ENCODE peak calls at places on chromosomes 12 and 14, in eight cellular contexts. N is substantia nigra; Z is psoas muscle; E is lower lobe of right lung; Q is PC-3; J is fibroblast of lung; O is CD4-positive, alpha-beta T cell; K is cardiac muscle cell. G is an unnamed sample.

GRCh38 chr12:19704966-19705365 is 265.7 kb downstream of the AEBP2 start:
- DNase-seq in N (no peak), Z (no peak), E (no peak), Q (no peak), J (peak; percentile 67), O (no peak), K (no peak), G (no peak)

GRCh38 chr14:102181187-102181586 is 41.5 kb downstream of the WDR20 start:
- DNase-seq in N (no peak), Z (no peak), E (no peak), Q (no peak), J (no peak), O (no peak), K (no peak), G (no peak)

GRCh38 chr14:102008891-102009290 is 44.5 kb downstream of the DYNC1H1 start:
- DNase-seq in N (no peak), Z (no peak), E (no peak), Q (no peak), J (no peak), O (no peak), K (no peak), G (no peak)

GRCh38 chr14:75294649-75295033 is 16.0 kb downstream of the FOS start:
- DNase-seq in N (peak; percentile 59), Z (no peak), E (no peak), Q (no peak), J (no peak), O (no peak), K (no peak), G (no peak)

GRCh38 chr12:116347265-116347664 is 69.8 kb upstream of the MED13L start:
- DNase-seq in N (no peak), Z (no peak), E (no peak), Q (no peak), J (no peak), O (no peak), K (no peak), G (no peak)

GRCh38 chr12:24560867-24561266 is 388.0 kb downstream of the BCAT1 start:
- DNase-seq in N (no peak), Z (no peak), E (no peak), Q (no peak), J (no peak), O (no peak), K (no peak), G (no peak)

GRCh38 chr12:643478-644292 is 19.6 kb downstream of the NINJ2 start:
- DNase-seq in N (no peak), Z (peak; percentile 52), E (peak; percentile 64), Q (no peak), J (no peak), O (no peak), K (peak; percentile 16), G (no peak)

GRCh38 chr12:1277905-1278304 is 286.9 kb downstream of the ERC1 start:
- DNase-seq in N (no peak), Z (no peak), E (no peak), Q (no peak), J (no peak), O (no peak), K (no peak), G (peak; percentile 9)

GRCh38 chr12:51868821-51869489 is 18.9 kb upstream of the ANKRD33 start:
- DNase-seq in N (peak; percentile 85), Z (no peak), E (no peak), Q (no peak), J (no peak), O (no peak), K (peak; percentile 33), G (no peak)

GRCh38 chr12:3655331-3655900 is 97.5 kb downstream of the CRACR2A start:
- DNase-seq in N (peak; percentile 33), Z (no peak), E (no peak), Q (peak; percentile 42), J (no peak), O (no peak), K (peak; percentile 25), G (no peak)

GRCh38 chr12:93743999-93744689 is 67.0 kb downstream of the CRADD start:
- DNase-seq in N (no peak), Z (no peak), E (no peak), Q (no peak), J (no peak), O (no peak), K (no peak), G (no peak)

GRCh38 chr12:96061864-96062453 is 26.6 kb upstream of the LTA4H start:
- DNase-seq in N (peak; percentile 54), Z (peak; percentile 66), E (peak; percentile 69), Q (peak; percentile 89), J (peak; percentile 73), O (peak; percentile 68), K (peak; percentile 91), G (peak; percentile 36)

GRCh38 chr12:123942911-123943648 is 29.6 kb downstream of the CCDC92 start:
- DNase-seq in N (no peak), Z (no peak), E (no peak), Q (no peak), J (peak; percentile 66), O (no peak), K (peak; percentile 77), G (no peak)
- H3K27ac ChIP-seq in N (no peak overlapping the region), Z (no peak overlapping the region), E (no peak overlapping the region), Q (peak overlapping the region; percentile 69), J (no peak overlapping the region), O (no peak overlapping the region), K (no peak overlapping the region), G (peak overlapping the region; percentile 54)

GRCh38 chr14:97002454-97002853 is 205.3 kb downstream of the VRK1 start:
- DNase-seq in N (no peak), Z (no peak), E (no peak), Q (no peak), J (no peak), O (no peak), K (no peak), G (no peak)

GRCh38 chr14:96999654-97000155 is 202.5 kb downstream of the VRK1 start:
- DNase-seq in N (no peak), Z (no peak), E (no peak), Q (no peak), J (no peak), O (no peak), K (no peak), G (no peak)

GRCh38 chr14:96997996-96998395 is 200.8 kb downstream of the VRK1 start:
- DNase-seq in N (no peak), Z (no peak), E (no peak), Q (no peak), J (no peak), O (no peak), K (no peak), G (no peak)

GRCh38 chr14:96994999-96995398 is 197.8 kb downstream of the VRK1 start:
- DNase-seq in N (no peak), Z (no peak), E (no peak), Q (no peak), J (no peak), O (no peak), K (no peak), G (no peak)

DNA sequence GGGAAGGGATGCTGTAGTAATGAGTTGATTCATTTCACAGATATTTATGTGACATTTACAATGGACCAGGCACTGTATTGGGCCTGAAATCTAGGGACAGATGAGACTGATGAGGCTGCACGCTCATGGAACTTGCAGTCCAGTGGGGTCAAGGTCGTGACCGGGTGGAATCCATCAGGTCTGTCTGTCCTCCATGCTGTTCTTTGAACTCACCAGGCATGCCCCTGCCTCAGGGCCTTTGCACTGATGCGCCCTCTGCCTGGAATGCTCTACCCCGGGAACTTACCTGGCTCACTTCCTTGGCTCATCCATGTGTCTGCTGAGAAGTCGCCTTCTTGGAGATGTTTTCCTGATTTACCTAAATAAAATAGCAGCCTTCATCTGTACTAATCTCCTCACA is 200.1 kb downstream of the VRK1 start:
- DNase-seq in N (no peak), Z (no peak), E (no peak), Q (no peak), J (no peak), O (no peak), K (no peak), G (no peak)
- H3K27ac ChIP-seq in N (no peak overlapping the region), Z (no peak overlapping the region), E (no peak overlapping the region), Q (no peak overlapping the region), J (no peak overlapping the region), O (no peak overlapping the region), K (no peak overlapping the region), G (no peak overlapping the region)

DNA sequence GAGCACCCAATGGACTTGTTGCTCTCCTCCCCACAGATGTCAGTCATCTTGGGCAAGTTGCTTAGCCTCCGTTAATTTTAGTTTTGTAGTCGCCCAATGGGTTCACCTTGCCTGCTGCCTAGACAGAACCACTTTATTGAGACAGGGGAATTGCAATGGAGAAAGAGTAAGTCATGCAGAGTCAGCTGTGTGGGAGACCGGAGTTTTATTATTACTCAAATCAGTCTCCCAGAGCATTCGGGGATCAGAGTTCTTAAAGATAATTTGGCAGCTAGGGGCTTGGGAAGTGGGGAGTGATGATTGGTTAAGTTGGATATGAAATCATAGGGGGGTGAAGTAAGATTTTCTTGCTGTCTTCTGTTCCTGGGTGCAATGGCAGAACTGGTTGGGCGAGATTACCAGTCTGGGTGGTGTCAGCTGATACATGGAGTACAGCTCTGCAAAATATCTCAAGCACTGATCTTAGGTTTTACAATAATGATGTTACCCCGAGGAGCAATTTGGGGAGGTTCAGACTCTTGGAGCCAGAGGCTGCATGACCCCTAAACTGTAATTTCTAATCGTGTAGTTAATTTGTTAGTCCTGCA is 50.2 kb downstream of the SLC38A1 start:
- DNase-seq in N (no peak), Z (no peak), E (no peak), Q (peak; percentile 35), J (no peak), O (no peak), K (no peak), G (no peak)
- H3K27ac ChIP-seq in N (no peak overlapping the region), Z (no peak overlapping the region), E (no peak overlapping the region), Q (no peak overlapping the region), J (no peak overlapping the region), O (peak overlapping the region; percentile 94), K (no peak overlapping the region), G (no peak overlapping the region)

DNA sequence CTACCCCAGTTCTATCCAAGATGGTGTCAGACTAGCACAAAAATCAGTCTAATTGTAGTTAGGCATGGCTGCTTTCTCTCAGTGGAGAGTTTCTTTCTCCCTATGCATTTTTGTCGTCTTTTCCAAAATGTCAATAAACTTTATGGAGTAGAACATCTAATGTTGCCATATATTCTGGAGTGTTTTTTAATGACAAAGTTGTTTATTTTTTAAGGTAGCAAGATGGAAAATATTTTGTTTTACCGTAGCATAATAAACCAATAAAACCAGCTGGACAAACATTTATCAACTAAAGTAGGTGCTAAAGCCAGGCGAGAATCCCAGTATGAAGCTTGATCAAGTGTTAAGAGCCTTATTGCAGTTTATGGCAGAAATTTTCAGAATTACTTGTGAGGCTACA is 146.3 kb downstream of the TMTC2 start:
- DNase-seq in N (no peak), Z (no peak), E (no peak), Q (no peak), J (no peak), O (no peak), K (no peak), G (no peak)
- H3K27ac ChIP-seq in N (peak overlapping the region; percentile 5), Z (no peak overlapping the region), E (no peak overlapping the region), Q (no peak overlapping the region), J (no peak overlapping the region), O (no peak overlapping the region), K (no peak overlapping the region), G (no peak overlapping the region)

GRCh38 chr12:68888243-68888642 is 44.7 kb downstream of the CPM start:
- DNase-seq in N (no peak), Z (no peak), E (no peak), Q (no peak), J (no peak), O (no peak), K (no peak), G (no peak)
- H3K27ac ChIP-seq in N (no peak overlapping the region), Z (no peak overlapping the region), E (no peak overlapping the region), Q (no peak overlapping the region), J (no peak overlapping the region), O (no peak overlapping the region), K (no peak overlapping the region), G (no peak overlapping the region)

G was measured in caudate nucleus.